ENCODE peak calls at places on chromosomes 13 and 19, in nine cellular contexts. T, K, R, Q, Y, J, V, G and A are unnamed samples.

GRCh38 chr19:51338563-51339312 is 3.2 kb downstream of the VSIG10L start:
- DNase-seq in T (peak), K (peak), R (peak), Q (peak), Y (peak), J (peak), V (peak), G (peak), A (peak)

GRCh38 chr13:94550030-94550738 is 45.8 kb downstream of the TGDS start:
- DNase-seq in T (no peak), K (no peak), R (no peak), Q (no peak), Y (no peak), J (no peak), V (peak), G (peak), A (peak)

GRCh38 chr19:23440207-23440606 is 44.9 kb upstream of the ZNF91 start:
- DNase-seq in T (no peak), K (no peak), R (no peak), Q (no peak), Y (no peak), J (no peak), V (no peak), G (no peak), A (no peak)

GRCh38 chr13:26202365-26202972 is 19.6 kb downstream of the RNF6 start:
- DNase-seq in T (no peak), K (no peak), R (no peak), Q (no peak), Y (no peak), J (no peak), V (peak), G (peak), A (peak)

GRCh38 chr19:1453525-1454371 is 3.8 kb downstream of the APC2 start:
- DNase-seq in T (no peak), K (no peak), R (no peak), Q (no peak), Y (peak), J (peak), V (no peak), G (peak), A (peak)

GRCh38 chr13:111518161-111518791 is 197.8 kb downstream of the TEX29 start:
- DNase-seq in T (no peak), K (no peak), R (no peak), Q (no peak), Y (peak), J (peak), V (no peak), G (no peak), A (no peak)

GRCh38 chr19:4257025-4257424 is 10.1 kb downstream of the YJU2 start:
- DNase-seq in T (no peak), K (no peak), R (no peak), Q (no peak), Y (no peak), J (no peak), V (no peak), G (no peak), A (no peak)

GRCh38 chr13:109684836-109685602 is 101.4 kb downstream of the IRS2 start:
- DNase-seq in T (no peak), K (no peak), R (no peak), Q (no peak), Y (peak), J (peak), V (no peak), G (no peak), A (no peak)

GRCh38 chr13:46622013-46622917 is 69.3 kb downstream of the LRCH1 start:
- DNase-seq in T (no peak), K (no peak), R (no peak), Q (no peak), Y (no peak), J (no peak), V (no peak), G (no peak), A (no peak)

GRCh38 chr19:51450730-51451307 is 7.4 kb downstream of the SIGLEC8 start:
- DNase-seq in T (no peak), K (no peak), R (no peak), Q (no peak), Y (no peak), J (no peak), V (no peak), G (no peak), A (no peak)

GRCh38 chr13:101529419-101529818 is 76.9 kb downstream of the ITGBL1 start:
- DNase-seq in T (peak), K (no peak), R (no peak), Q (no peak), Y (no peak), J (no peak), V (peak), G (peak), A (peak)

GRCh38 chr19:55212447-55212846 is 3.1 kb upstream of the PTPRH start:
- DNase-seq in T (no peak), K (no peak), R (peak), Q (no peak), Y (no peak), J (peak), V (no peak), G (no peak), A (no peak)

GRCh38 chr19:47155141-47155540 is 24.5 kb downstream of the SAE1 start:
- DNase-seq in T (no peak), K (no peak), R (no peak), Q (no peak), Y (no peak), J (no peak), V (no peak), G (no peak), A (peak)

GRCh38 chr19:28635962-28636629 is 576.9 kb downstream of the UQCRFS1 start:
- DNase-seq in T (no peak), K (no peak), R (no peak), Q (no peak), Y (no peak), J (no peak), V (no peak), G (no peak), A (no peak)

GRCh38 chr19:19538077-19538764 is at the start of gene CILP2:
- DNase-seq in T (no peak), K (peak), R (peak), Q (peak), Y (peak), J (no peak), V (no peak), G (peak), A (no peak)

GRCh38 chr19:40413291-40413994 is at the start of gene PRX:
- DNase-seq in T (no peak), K (no peak), R (no peak), Q (no peak), Y (no peak), J (no peak), V (no peak), G (no peak), A (no peak)

GRCh38 chr13:49214917-49215376 is 5.2 kb upstream of the MLNR start:
- DNase-seq in T (no peak), K (no peak), R (peak), Q (peak), Y (peak), J (peak), V (peak), G (peak), A (no peak)

GRCh38 chr13:30832845-30833332 is 73.2 kb upstream of the MEDAG start:
- DNase-seq in T (no peak), K (peak), R (peak), Q (no peak), Y (peak), J (no peak), V (no peak), G (peak), A (no peak)

GRCh38 chr19:2962018-2962670 is 15.2 kb upstream of the TLE6 start:
- DNase-seq in T (no peak), K (no peak), R (peak), Q (peak), Y (peak), J (peak), V (peak), G (peak), A (peak)

GRCh38 chr13:97256343-97256783 is 34.2 kb downstream of the MBNL2 start:
- DNase-seq in T (no peak), K (no peak), R (no peak), Q (no peak), Y (peak), J (peak), V (peak), G (peak), A (peak)

GRCh38 chr19:4181053-4181508 is 1.3 kb downstream of the SIRT6 start:
- DNase-seq in T (no peak), K (no peak), R (no peak), Q (no peak), Y (no peak), J (no peak), V (no peak), G (no peak), A (no peak)

GRCh38 chr13:47117268-47117667 is 220.4 kb upstream of the HTR2A start:
- DNase-seq in T (no peak), K (no peak), R (no peak), Q (no peak), Y (no peak), J (no peak), V (peak), G (peak), A (peak)

GRCh38 chr19:16467581-16467980 is 4.2 kb downstream of the EPS15L1 start:
- DNase-seq in T (no peak), K (no peak), R (no peak), Q (no peak), Y (no peak), J (no peak), V (no peak), G (no peak), A (no peak)

GRCh38 chr13:40333238-40333637 is 333.2 kb downstream of the FOXO1 start:
- DNase-seq in T (no peak), K (no peak), R (no peak), Q (no peak), Y (no peak), J (no peak), V (no peak), G (peak), A (no peak)

GRCh38 chr13:107531816-107532215 is 683.5 kb downstream of the LIG4 start:
- DNase-seq in T (no peak), K (no peak), R (no peak), Q (no peak), Y (no peak), J (no peak), V (no peak), G (no peak), A (no peak)

GRCh38 chr19:12838182-12838890 is at the start of gene MAST1:
- DNase-seq in T (no peak), K (no peak), R (peak), Q (peak), Y (peak), J (peak), V (no peak), G (peak), A (no peak)

GRCh38 chr19:1366899-1367870 is 16.5 kb upstream of the NDUFS7 start:
- DNase-seq in T (no peak), K (no peak), R (no peak), Q (no peak), Y (no peak), J (no peak), V (no peak), G (no peak), A (no peak)

GRCh38 chr19:47765522-47766358 is 12.8 kb upstream of the SELENOW start:
- DNase-seq in T (peak), K (no peak), R (peak), Q (peak), Y (peak), J (peak), V (peak), G (peak), A (peak)

GRCh38 chr13:70964124-70964523 is 855.9 kb upstream of the KLHL1 start:
- DNase-seq in T (no peak), K (no peak), R (no peak), Q (no peak), Y (no peak), J (peak), V (no peak), G (no peak), A (no peak)